ENCODE peak calls at places on chromosomes 6 and 20, in seven cellular contexts. F is effector memory CD4-positive, alpha-beta T cell; Q is HCT116; I is cardiac muscle cell; U is astrocyte; K is right lobe of liver; L is SJSA1. X is an unnamed sample.

GRCh38 chr20:57514273-57514751 is 10.6 kb downstream of the CTCFL start:
- DNase-seq in I (peak), Q (peak), U (peak), F (no peak), K (peak), L (peak), X (peak)

GRCh38 chr6:40163924-40164323 is 229.7 kb upstream of the MOCS1 start:
- DNase-seq in I (no peak), K (no peak), U (no peak), Q (no peak), F (no peak), L (no peak), X (no peak)

GRCh38 chr6:21946298-21946783 is 350.5 kb downstream of the PRL start:
- DNase-seq in Q (no peak), U (peak), K (no peak), I (no peak), L (peak), F (no peak), X (no peak)

GRCh38 chr6:7461416-7461815 is 71.8 kb downstream of the RIOK1 start:
- DNase-seq in F (no peak), I (no peak), K (no peak), U (peak), Q (no peak), L (no peak), X (no peak)

GRCh38 chr6:14841901-14842421 is 403.9 kb upstream of the JARID2 start:
- DNase-seq in I (no peak), K (no peak), L (peak), Q (no peak), U (peak), F (no peak), X (no peak)

GRCh38 chr6:149334682-149335160 is 17.2 kb downstream of the TAB2 start:
- DNase-seq in U (peak), K (no peak), I (no peak), F (no peak), Q (peak), L (peak), X (no peak)

GRCh38 chr6:17021539-17021889 is 80.3 kb upstream of the STMND1 start:
- DNase-seq in L (no peak), U (peak), I (no peak), K (no peak), Q (no peak), F (no peak), X (no peak)

GRCh38 chr6:56348578-56348977 is 101.2 kb upstream of the COL21A1 start:
- DNase-seq in F (no peak), Q (no peak), U (no peak), K (no peak), I (no peak), L (no peak), X (no peak)

GRCh38 chr20:9978395-9979004 is 56.3 kb upstream of the ANKEF1 start:
- DNase-seq in Q (peak), I (peak), U (peak), L (peak), K (peak), F (no peak), X (peak)

GRCh38 chr6:37130704-37131103 is 39.2 kb upstream of the PIM1 start:
- DNase-seq in U (peak), L (no peak), I (no peak), Q (no peak), F (no peak), K (peak), X (no peak)

GRCh38 chr6:88730602-88731001 is 232.8 kb downstream of the RNGTT start:
- DNase-seq in U (peak), I (no peak), L (peak), K (no peak), Q (no peak), F (no peak), X (no peak)

GRCh38 chr20:57256205-57256604 is 10.2 kb downstream of the BMP7 start:
- DNase-seq in I (no peak), K (no peak), F (no peak), U (no peak), L (no peak), Q (no peak), X (no peak)

GRCh38 chr20:46293084-46293483 is 15.2 kb downstream of the CDH22 start:
- DNase-seq in L (peak), K (no peak), I (peak), F (no peak), U (peak), Q (no peak), X (peak)

GRCh38 chr6:118893095-118893881 is 664 bp upstream of the ASF1A start:
- DNase-seq in Q (no peak), F (peak), I (peak), K (peak), L (peak), U (peak), X (peak)

GRCh38 chr20:51497542-51498467 is 44.7 kb downstream of the NFATC2 start:
- DNase-seq in I (no peak), K (no peak), U (peak), F (peak), Q (no peak), L (peak), X (no peak)

GRCh38 chr20:20454367-20454766 is 86.5 kb downstream of the INSM1 start:
- DNase-seq in F (no peak), K (no peak), I (no peak), U (no peak), L (no peak), Q (no peak), X (no peak)

GRCh38 chr6:130778946-130779657 is 48.1 kb upstream of the SMLR1 start:
- DNase-seq in L (peak), Q (no peak), I (no peak), K (no peak), U (peak), F (no peak), X (no peak)

GRCh38 chr20:23151885-23152284 is 65.8 kb upstream of the CD93 start:
- DNase-seq in K (peak), U (no peak), Q (no peak), F (no peak), L (no peak), I (no peak), X (no peak)

GRCh38 chr6:121418346-121418745 is 17.1 kb upstream of the GJA1 start:
- DNase-seq in Q (no peak), F (no peak), U (no peak), I (no peak), K (no peak), L (no peak), X (no peak)

GRCh38 chr6:44925100-44925739 is 402.9 kb upstream of the RUNX2 start:
- DNase-seq in K (no peak), L (no peak), U (peak), I (peak), F (peak), Q (no peak), X (peak)

GRCh38 chr6:7723554-7723953 is 2.3 kb upstream of the BMP6 start:
- DNase-seq in I (no peak), K (no peak), Q (no peak), L (no peak), F (no peak), U (no peak), X (no peak)

GRCh38 chr20:57716893-57717292 is 7.1 kb upstream of the PMEPA1 start:
- DNase-seq in I (no peak), L (no peak), Q (no peak), U (no peak), K (no peak), F (no peak), X (no peak)

GRCh38 chr6:107447663-107448216 is 11.6 kb downstream of the PDSS2 start:
- DNase-seq in L (no peak), I (no peak), F (no peak), Q (no peak), U (no peak), K (no peak), X (no peak)

GRCh38 chr6:147131728-147132127 is 72.5 kb upstream of the STXBP5 start:
- DNase-seq in Q (no peak), F (no peak), K (no peak), L (no peak), U (peak), I (no peak), X (no peak)

GRCh38 chr6:26184492-26184891 is 97.3 kb downstream of the HFE start:
- DNase-seq in F (no peak), L (no peak), K (no peak), Q (no peak), U (no peak), I (no peak), X (no peak)

GRCh38 chr6:26185802-26186201 is 98.6 kb downstream of the HFE start:
- DNase-seq in Q (no peak), K (no peak), F (no peak), I (no peak), L (no peak), U (no peak), X (no peak)

GRCh38 chr6:26183237-26183580 is 96.0 kb downstream of the HFE start:
- DNase-seq in K (no peak), I (no peak), U (no peak), L (no peak), F (no peak), Q (no peak), X (peak)

GRCh38 chr6:26185004-26185403 is 97.8 kb downstream of the HFE start:
- DNase-seq in I (no peak), U (no peak), F (no peak), K (no peak), Q (no peak), L (no peak), X (no peak)

DNA sequence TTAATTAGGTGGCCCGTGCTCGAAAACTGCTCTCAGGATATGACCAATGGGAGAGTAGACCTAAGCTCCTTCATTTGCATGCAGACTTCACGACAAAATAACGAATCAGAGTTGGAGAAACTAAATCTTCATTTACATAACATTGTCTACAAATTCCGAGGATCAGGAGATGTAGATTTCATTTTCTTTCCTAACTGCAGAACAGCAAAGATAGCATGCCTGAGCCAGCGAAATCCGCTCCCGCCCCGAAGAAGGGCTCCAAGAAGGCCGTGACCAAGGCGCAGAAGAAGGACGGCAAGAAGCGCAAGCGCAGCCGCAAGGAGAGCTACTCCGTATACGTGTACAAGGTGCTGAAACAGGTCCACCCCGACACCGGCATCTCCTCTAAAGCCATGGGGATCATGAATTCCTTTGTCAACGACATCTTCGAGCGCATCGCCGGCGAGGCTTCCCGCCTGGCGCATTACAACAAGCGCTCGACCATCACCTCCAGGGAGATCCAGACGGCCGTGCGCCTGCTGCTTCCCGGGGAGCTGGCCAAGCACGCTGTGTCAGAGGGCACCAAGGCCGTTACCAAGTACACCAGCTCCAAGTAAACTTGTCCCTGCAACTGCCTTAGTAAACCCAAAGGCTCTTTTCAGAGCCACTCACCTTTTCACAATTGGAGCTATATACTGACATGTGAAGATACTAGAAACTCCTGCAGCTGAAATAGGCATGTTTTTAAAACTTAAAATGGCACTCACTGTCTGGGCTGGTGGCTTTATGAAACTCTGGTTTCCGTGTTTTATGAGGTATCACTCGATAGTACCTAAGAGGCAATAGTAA is 96.6 kb downstream of the HFE start:
- DNase-seq in K (peak), Q (no peak), I (peak), F (peak), U (peak), L (peak), X (peak)
- H3K4me3 ChIP-seq in K (peak), Q (no peak), I (peak), F (peak), U (peak), L (peak), X (peak)

GRCh38 chr6:28768187-28768913 is 155.4 kb downstream of the TRIM27 start:
- DNase-seq in I (no peak), Q (no peak), F (no peak), U (no peak), K (no peak), L (no peak), X (no peak)

GRCh38 chr6:28766426-28766825 is 157.4 kb downstream of the TRIM27 start:
- DNase-seq in F (no peak), I (no peak), U (no peak), L (no peak), Q (no peak), K (no peak), X (no peak)

GRCh38 chr6:28767133-28767532 is 156.7 kb downstream of the TRIM27 start:
- DNase-seq in U (no peak), Q (no peak), I (no peak), F (no peak), K (no peak), L (no peak), X (no peak)

GRCh38 chr6:28765978-28766351 is 157.8 kb downstream of the TRIM27 start:
- DNase-seq in Q (no peak), I (peak), L (no peak), K (no peak), U (no peak), F (no peak), X (no peak)

GRCh38 chr6:28767691-28768090 is 156.1 kb downstream of the TRIM27 start:
- DNase-seq in Q (no peak), F (no peak), L (no peak), I (no peak), U (no peak), K (no peak), X (no peak)
- H3K4me3 ChIP-seq in Q (no peak), F (no peak), L (no peak), I (no peak), U (no peak), K (no peak), X (no peak)

GRCh38 chr6:167824591-167825041 is 2.1 kb upstream of the AFDN start:
- DNase-seq in F (no peak), I (no peak), Q (no peak), L (no peak), U (peak), K (no peak), X (no peak)
- H3K4me3 ChIP-seq in F (no peak), I (no peak), Q (no peak), L (no peak), U (no peak), K (no peak), X (no peak)

DNA sequence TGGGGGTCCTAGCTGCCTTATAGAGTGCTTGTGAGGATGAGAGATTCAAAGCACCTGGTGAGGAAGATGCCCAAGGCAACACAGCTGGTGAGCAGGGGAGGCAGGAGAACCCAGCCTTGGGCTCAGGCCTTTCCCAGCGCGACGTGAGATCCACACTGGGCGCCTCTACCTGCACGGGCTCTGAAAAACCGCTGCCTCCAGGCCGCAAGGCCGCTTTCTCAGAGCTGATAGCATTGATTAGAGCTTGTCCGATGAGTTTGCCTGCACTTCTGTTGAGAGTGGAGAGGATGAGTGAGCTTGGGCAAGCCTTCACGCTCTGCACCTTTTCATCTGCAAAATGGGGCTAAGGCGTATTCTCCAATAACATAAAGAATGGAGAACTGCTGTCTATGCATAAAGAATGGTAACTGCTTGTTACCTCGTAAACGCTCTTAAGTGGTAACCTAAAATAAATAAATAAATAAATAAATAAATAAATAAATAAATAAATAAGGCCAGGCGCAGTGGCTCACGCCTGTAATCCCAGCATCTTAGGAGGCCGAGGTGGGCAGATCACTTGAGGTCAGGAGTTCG is 916 bp downstream of the PABPC1L start:
- DNase-seq in U (no peak), K (no peak), I (no peak), L (no peak), Q (no peak), F (no peak), X (peak)
- H3K4me3 ChIP-seq in U (peak), K (peak), I (peak), L (peak), Q (peak), F (peak), X (peak)

GRCh38 chr6:138580801-138581200 is 81.5 kb upstream of the NHSL1 start:
- DNase-seq in I (no peak), L (no peak), U (no peak), Q (no peak), F (no peak), K (no peak), X (no peak)

GRCh38 chr6:138588805-138589434 is 89.6 kb upstream of the NHSL1 start:
- DNase-seq in U (no peak), Q (peak), L (peak), I (peak), F (peak), K (no peak), X (peak)

GRCh38 chr6:138582573-138582972 is 83.3 kb upstream of the NHSL1 start:
- DNase-seq in F (no peak), L (no peak), I (no peak), U (no peak), K (no peak), Q (no peak), X (no peak)

GRCh38 chr6:138590796-138591709 is 91.8 kb upstream of the NHSL1 start:
- DNase-seq in L (peak), K (peak), Q (peak), F (no peak), U (no peak), I (peak), X (peak)

DNA sequence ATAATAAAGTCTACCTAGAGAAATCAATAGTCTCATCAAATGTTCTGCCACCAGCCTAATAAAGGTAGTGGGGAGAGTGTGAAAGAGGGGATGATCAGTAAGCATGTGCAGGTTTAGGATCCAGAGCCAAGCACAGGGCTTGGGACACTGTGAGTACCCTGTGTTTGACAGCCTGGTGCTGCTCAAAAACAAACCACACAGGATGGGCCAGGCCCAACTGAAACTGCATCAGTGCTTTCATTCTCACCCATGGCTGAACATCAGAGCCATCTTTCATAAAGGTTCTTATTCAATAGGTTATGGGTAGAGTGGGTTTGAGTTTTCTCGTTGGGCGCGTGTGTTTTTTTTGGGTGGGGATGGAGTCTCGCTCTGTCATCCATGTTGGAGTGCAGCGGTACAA is 87.3 kb upstream of the NHSL1 start:
- DNase-seq in L (no peak), K (no peak), U (no peak), I (no peak), F (no peak), Q (no peak), X (no peak)
- H3K4me3 ChIP-seq in L (no peak), K (no peak), U (no peak), I (no peak), F (no peak), Q (no peak), X (no peak)

GRCh38 chr6:3610896-3611295 is 140.6 kb downstream of the PXDC1 start:
- DNase-seq in I (no peak), Q (no peak), F (no peak), K (no peak), L (no peak), U (no peak), X (no peak)

GRCh38 chr6:3614918-3615317 is 136.6 kb downstream of the PXDC1 start:
- DNase-seq in L (no peak), I (no peak), U (no peak), Q (no peak), F (no peak), K (no peak), X (no peak)

GRCh38 chr6:3610206-3610605 is 141.3 kb downstream of the PXDC1 start:
- DNase-seq in L (peak), Q (no peak), U (peak), I (no peak), K (no peak), F (no peak), X (no peak)

GRCh38 chr6:3609388-3609787 is 142.1 kb downstream of the PXDC1 start:
- DNase-seq in F (no peak), Q (no peak), K (no peak), U (no peak), L (no peak), I (no peak), X (no peak)

GRCh38 chr6:3612341-3613041 is 139.0 kb downstream of the PXDC1 start:
- DNase-seq in F (no peak), U (peak), Q (peak), L (peak), I (no peak), K (no peak), X (no peak)
- H3K4me3 ChIP-seq in F (no peak), U (no peak), Q (peak), L (no peak), I (no peak), K (no peak), X (no peak)

GRCh38 chr6:111870054-111870750 is 3.0 kb downstream of the FYN start:
- DNase-seq in L (no peak), Q (no peak), K (no peak), F (no peak), I (no peak), U (no peak), X (no peak)
- H3K4me3 ChIP-seq in L (no peak), Q (no peak), K (no peak), F (peak), I (no peak), U (peak), X (no peak)